ENCODE peak calls at places on chromosomes 1 and 21, in ten cellular contexts. D is stimulated activated CD4-positive, alpha-beta T cell treated with anti-CD3 and anti-CD28 coated beads, Interleukin-12 subunit alpha, Interleukin-12 subunit beta, amount 100 ng/mL, for 4 hours; E is right cardiac atrium; Y is NCI-H2029; S is activated CD4-positive, alpha-beta T cell treated with anti-CD3 and anti-CD28 coated beads for 36 hours; Q is activated CD8-positive, alpha-beta T cell treated with anti-CD3 and anti-CD28 coated beads for 36 hours; B is fibroblast of lung; C is adipocyte; L is EL; X is ELF-1. N is an unnamed sample.

GRCh38 chr1:30521261-30521865 is 202.0 kb downstream of the MATN1 start:
- DNase-seq in D (no peak), E (no peak), Y (no peak), S (no peak), Q (no peak), B (no peak), C (no peak), L (no peak), X (peak), N (no peak)

GRCh38 chr1:9111957-9112356 is 16.9 kb downstream of the GPR157 start:
- DNase-seq in D (no peak), E (no peak), Y (no peak), S (peak), Q (peak), B (no peak), C (no peak), L (no peak), X (no peak), N (no peak)

GRCh38 chr1:159892944-159893343 is 7.0 kb downstream of the CFAP45 start:
- DNase-seq in D (no peak), E (no peak), Y (no peak), S (peak), Q (no peak), B (no peak), C (no peak), L (no peak), X (no peak), N (no peak)

GRCh38 chr1:45876000-45876399 is 72.6 kb downstream of the MAST2 start:
- DNase-seq in D (no peak), E (no peak), Y (peak), S (no peak), Q (no peak), B (no peak), C (no peak), L (no peak), X (no peak), N (no peak)

GRCh38 chr1:94931254-94931841 is 4.4 kb upstream of the CNN3 start:
- DNase-seq in D (no peak), E (no peak), Y (no peak), S (no peak), Q (no peak), B (no peak), C (no peak), L (no peak), X (no peak), N (no peak)

GRCh38 chr1:50156241-50157010 is 47.7 kb downstream of the ELAVL4 start:
- DNase-seq in D (no peak), E (no peak), Y (peak), S (no peak), Q (no peak), B (no peak), C (no peak), L (no peak), X (no peak), N (peak)

GRCh38 chr1:170619167-170620030 is 44.5 kb upstream of the PRRX1 start:
- DNase-seq in D (no peak), E (no peak), Y (no peak), S (no peak), Q (no peak), B (no peak), C (peak), L (peak), X (no peak), N (peak)

GRCh38 chr1:221718391-221719277 is 23.3 kb downstream of the DUSP10 start:
- DNase-seq in D (no peak), E (no peak), Y (no peak), S (no peak), Q (no peak), B (peak), C (peak), L (peak), X (peak), N (peak)

GRCh38 chr1:67945733-67946374 is 104.6 kb downstream of the DIRAS3 start:
- DNase-seq in D (no peak), E (peak), Y (peak), S (no peak), Q (no peak), B (no peak), C (peak), L (no peak), X (peak), N (no peak)

GRCh38 chr1:66335859-66336640 is 197.9 kb upstream of the SGIP1 start:
- DNase-seq in D (peak), E (peak), Y (no peak), S (peak), Q (peak), B (no peak), C (no peak), L (peak), X (no peak), N (peak)

GRCh38 chr1:62092126-62092525 is 102.5 kb upstream of the L1TD1 start:
- DNase-seq in D (no peak), E (no peak), Y (no peak), S (no peak), Q (no peak), B (no peak), C (no peak), L (no peak), X (no peak), N (no peak)

GRCh38 chr1:27496604-27497155 is 6.7 kb upstream of the WASF2 start:
- DNase-seq in D (no peak), E (peak), Y (no peak), S (no peak), Q (no peak), B (no peak), C (peak), L (peak), X (peak), N (peak)

GRCh38 chr1:77267035-77267434 is 14.8 kb upstream of the AK5 start:
- DNase-seq in D (no peak), E (no peak), Y (no peak), S (no peak), Q (no peak), B (no peak), C (no peak), L (no peak), X (no peak), N (no peak)

GRCh38 chr1:227725036-227725435 is 10.1 kb downstream of the JMJD4 start:
- DNase-seq in D (no peak), E (no peak), Y (no peak), S (no peak), Q (no peak), B (no peak), C (no peak), L (no peak), X (no peak), N (no peak)

GRCh38 chr21:24217141-24217540 is 1390.1 kb downstream of the MRPL39 start:
- DNase-seq in D (no peak), E (no peak), Y (no peak), S (no peak), Q (no peak), B (no peak), C (no peak), L (no peak), X (no peak), N (no peak)

GRCh38 chr1:237016626-237017025 is 12.4 kb upstream of the MT1HL1 start:
- DNase-seq in D (no peak), E (no peak), Y (no peak), S (no peak), Q (no peak), B (no peak), C (no peak), L (no peak), X (peak), N (no peak)

GRCh38 chr1:218207194-218207593 is 77.9 kb upstream of the RRP15 start:
- DNase-seq in D (no peak), E (no peak), Y (no peak), S (no peak), Q (no peak), B (no peak), C (no peak), L (peak), X (no peak), N (no peak)

GRCh38 chr21:38037416-38037815 is 121.2 kb upstream of the KCNJ6 start:
- DNase-seq in D (no peak), E (no peak), Y (no peak), S (no peak), Q (no peak), B (no peak), C (no peak), L (peak), X (no peak), N (no peak)

GRCh38 chr1:203286161-203286984 is 18.9 kb upstream of the BTG2 start:
- DNase-seq in D (no peak), E (no peak), Y (no peak), S (peak), Q (peak), B (no peak), C (no peak), L (no peak), X (no peak), N (no peak)

GRCh38 chr1:162676087-162676486 is 43.8 kb downstream of the DDR2 start:
- DNase-seq in D (no peak), E (no peak), Y (no peak), S (no peak), Q (no peak), B (peak), C (peak), L (peak), X (no peak), N (peak)

GRCh38 chr1:87642581-87643129 is 314.0 kb downstream of the LMO4 start:
- DNase-seq in D (no peak), E (no peak), Y (no peak), S (no peak), Q (no peak), B (no peak), C (no peak), L (no peak), X (peak), N (no peak)

GRCh38 chr1:187374130-187374529 is 545.4 kb downstream of the PLA2G4A start:
- DNase-seq in D (no peak), E (no peak), Y (no peak), S (no peak), Q (no peak), B (no peak), C (no peak), L (no peak), X (no peak), N (no peak)

GRCh38 chr1:25356848-25357247 is 18.7 kb downstream of the TMEM50A start:
- DNase-seq in D (no peak), E (no peak), Y (no peak), S (no peak), Q (no peak), B (peak), C (peak), L (peak), X (no peak), N (peak)

GRCh38 chr1:240883490-240883889 is 271.5 kb upstream of the GREM2 start:
- DNase-seq in D (no peak), E (no peak), Y (no peak), S (no peak), Q (no peak), B (no peak), C (no peak), L (no peak), X (no peak), N (no peak)

GRCh38 chr1:47180603-47181094 is 9.2 kb downstream of the PDZK1IP1 start:
- DNase-seq in D (no peak), E (no peak), Y (peak), S (no peak), Q (no peak), B (no peak), C (no peak), L (no peak), X (no peak), N (no peak)

N was measured in foreskin fibroblast.